ENCODE peak calls at places on chromosomes 12 and 14, in eight cellular contexts. K is CD4-positive, alpha-beta T cell; Z is heart left ventricle; O is uterus; I is stomach; Q is neural progenitor cell; N is H9; H is aorta. S is an unnamed sample.

GRCh38 chr12:76391461-76391860 is 43.2 kb upstream of the BBS10 start:
- DNase-seq in H (no peak), K (no peak), Z (no peak), O (no peak), N (no peak), Q (no peak), I (no peak), S (no peak)

GRCh38 chr14:94542111-94542810 is 19.0 kb upstream of the SERPINA4 start:
- DNase-seq in Q (no peak), Z (no peak), K (no peak), I (no peak), O (no peak), N (no peak), H (no peak), S (no peak)

GRCh38 chr12:53504004-53504920 is 3.0 kb downstream of the NPFF start:
- DNase-seq in Q (no peak), Z (no peak), I (no peak), O (no peak), K (no peak), H (peak; percentile 38), N (no peak), S (no peak)

GRCh38 chr14:20976291-20976690 is 13.5 kb upstream of the METTL17 start:
- DNase-seq in N (no peak), I (no peak), Z (no peak), K (no peak), Q (no peak), H (no peak), O (no peak), S (no peak)

GRCh38 chr12:15599266-15600037 is 189.7 kb downstream of the EPS8 start:
- DNase-seq in H (peak; percentile 46), Q (no peak), N (no peak), I (no peak), Z (peak; percentile 51), K (no peak), O (peak; percentile 28), S (no peak)

GRCh38 chr12:77160931-77161330 is 95.6 kb upstream of the E2F7 start:
- DNase-seq in Q (no peak), N (no peak), K (no peak), H (no peak), Z (no peak), O (no peak), I (no peak), S (no peak)

GRCh38 chr14:47044841-47045240 is 393.3 kb upstream of the RPL10L start:
- DNase-seq in I (peak; percentile 27), Z (no peak), K (no peak), O (no peak), N (peak; percentile 70), Q (peak; percentile 58), H (no peak), S (no peak)

GRCh38 chr12:51887476-51888315 is at the start of gene ANKRD33:
- DNase-seq in Q (peak; percentile 90), I (peak; percentile 54), N (peak; percentile 94), Z (no peak), H (peak; percentile 71), O (no peak), K (no peak), S (no peak)

GRCh38 chr14:75059642-75060041 is 4.2 kb downstream of the ACYP1 start:
- DNase-seq in Q (no peak), O (no peak), Z (no peak), N (no peak), H (no peak), I (no peak), K (no peak), S (no peak)

DNA sequence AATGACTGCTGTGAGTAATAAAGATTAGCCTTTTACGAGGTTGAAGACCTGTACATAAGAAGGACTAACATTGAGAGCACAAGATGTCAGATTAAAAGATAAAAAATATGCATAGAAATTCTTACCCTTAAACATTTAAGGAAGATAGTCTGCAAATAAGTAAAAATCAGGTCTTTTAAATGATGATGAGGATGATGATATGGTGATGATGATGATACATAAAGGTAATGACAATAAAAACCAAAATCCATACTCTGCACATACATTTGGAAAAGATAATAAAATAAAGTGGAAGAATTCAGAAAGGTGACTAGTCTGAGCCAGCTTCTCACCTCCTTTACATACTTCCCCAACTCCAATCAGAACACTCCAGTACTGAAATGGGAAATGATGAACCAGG is 124.5 kb downstream of the PTCSC3 start:
- DNase-seq in O (no peak), N (no peak), H (no peak), Q (no peak), Z (no peak), K (no peak), I (no peak), S (no peak)
- H3K27me3 ChIP-seq in O (no peaks in the 10 kb centered on the region), N (no peaks in the 10 kb centered on the region), H (no peaks in the 10 kb centered on the region), Q (no peaks in the 10 kb centered on the region), Z (no peaks in the 10 kb centered on the region), K (peaks cover 7% of the 10 kb centered on the region), I (no peaks in the 10 kb centered on the region), S (no peaks in the 10 kb centered on the region)

DNA sequence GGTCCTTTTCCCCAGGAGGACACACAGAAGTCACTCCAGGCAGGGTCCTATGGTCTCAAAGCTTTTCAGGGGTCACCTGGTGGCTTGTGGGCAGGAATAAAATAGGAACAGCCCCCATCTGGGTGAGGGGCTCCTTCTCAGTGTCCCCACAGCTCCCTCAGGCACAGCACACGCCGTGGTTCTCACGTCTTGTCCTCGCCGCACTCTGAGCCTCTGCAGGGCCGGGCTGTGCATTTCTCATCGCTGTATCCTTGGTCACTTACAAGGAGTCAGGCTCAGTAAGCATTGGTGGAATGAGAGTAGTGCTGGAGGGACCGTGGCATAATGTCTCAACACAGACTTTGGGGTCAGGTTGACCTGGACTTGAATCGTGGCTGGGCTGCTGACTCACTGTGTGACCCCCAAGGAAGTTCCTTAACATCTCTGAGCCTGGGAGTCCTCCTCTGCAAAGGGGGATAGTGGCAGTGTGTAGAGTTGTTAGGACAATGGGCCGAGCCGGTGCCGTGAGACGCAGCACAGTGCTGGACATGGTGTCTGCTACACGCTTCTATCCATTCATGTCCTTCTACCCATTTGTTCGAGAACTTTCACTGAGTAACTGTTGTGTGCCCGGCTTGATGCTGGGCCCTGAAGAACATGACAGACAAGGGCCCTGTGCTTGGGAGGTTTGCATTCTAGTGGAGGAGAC is 13.3 kb downstream of the VASH1 start:
- DNase-seq in O (peak; percentile 13), N (peak; percentile 24), Q (no peak), H (no peak), K (no peak), Z (no peak), I (no peak), S (no peak)
- H3K27ac ChIP-seq in O (peak overlapping the region; percentile 90), N (no peak overlapping the region), Q (no peak overlapping the region), H (no peak overlapping the region), K (no peak overlapping the region), Z (peak overlapping the region; percentile 82), I (no peak overlapping the region), S (no peak overlapping the region)

GRCh38 chr12:3869448-3869847 is 3.8 kb downstream of the PARP11 start:
- DNase-seq in N (no peak), O (no peak), Q (no peak), I (no peak), H (no peak), K (no peak), Z (no peak), S (no peak)

GRCh38 chr12:3872800-3873636 is at the start of gene PARP11:
- DNase-seq in N (peak; percentile 99), Q (peak; percentile 98), K (peak; percentile 98), I (peak; percentile 97), H (peak; percentile 99), O (peak; percentile 97), Z (peak; percentile 97), S (peak; percentile 98)

DNA sequence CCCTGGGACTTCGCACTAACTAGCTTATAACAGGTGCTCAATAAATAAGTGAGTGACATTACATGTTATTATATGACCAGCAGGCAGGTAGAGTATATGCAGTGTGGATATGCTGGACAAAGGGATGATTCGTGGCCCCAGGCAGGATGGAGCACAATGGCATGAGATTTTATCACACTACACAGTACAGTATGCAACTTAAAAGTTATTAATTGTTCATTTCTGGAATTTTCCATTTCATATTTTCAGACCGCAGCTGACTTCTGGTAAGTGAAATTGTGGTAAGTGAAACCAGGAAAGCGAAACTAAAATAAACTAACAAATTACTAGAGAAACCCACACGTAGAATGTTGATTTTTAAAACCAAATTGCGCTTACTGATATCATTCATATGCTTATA is 3.3 kb downstream of the PARP11 start:
- DNase-seq in Z (no peak), Q (no peak), H (no peak), O (no peak), N (no peak), K (no peak), I (no peak), S (no peak)
- H3K9me3 ChIP-seq in Z (no peaks in the 10 kb centered on the region), Q (peaks cover 11% of the 10 kb centered on the region), H (no peaks in the 10 kb centered on the region), O (no peaks in the 10 kb centered on the region), N (no peaks in the 10 kb centered on the region), K (peaks cover 6% of the 10 kb centered on the region), I (no peaks in the 10 kb centered on the region), S (no peaks in the 10 kb centered on the region)

DNA sequence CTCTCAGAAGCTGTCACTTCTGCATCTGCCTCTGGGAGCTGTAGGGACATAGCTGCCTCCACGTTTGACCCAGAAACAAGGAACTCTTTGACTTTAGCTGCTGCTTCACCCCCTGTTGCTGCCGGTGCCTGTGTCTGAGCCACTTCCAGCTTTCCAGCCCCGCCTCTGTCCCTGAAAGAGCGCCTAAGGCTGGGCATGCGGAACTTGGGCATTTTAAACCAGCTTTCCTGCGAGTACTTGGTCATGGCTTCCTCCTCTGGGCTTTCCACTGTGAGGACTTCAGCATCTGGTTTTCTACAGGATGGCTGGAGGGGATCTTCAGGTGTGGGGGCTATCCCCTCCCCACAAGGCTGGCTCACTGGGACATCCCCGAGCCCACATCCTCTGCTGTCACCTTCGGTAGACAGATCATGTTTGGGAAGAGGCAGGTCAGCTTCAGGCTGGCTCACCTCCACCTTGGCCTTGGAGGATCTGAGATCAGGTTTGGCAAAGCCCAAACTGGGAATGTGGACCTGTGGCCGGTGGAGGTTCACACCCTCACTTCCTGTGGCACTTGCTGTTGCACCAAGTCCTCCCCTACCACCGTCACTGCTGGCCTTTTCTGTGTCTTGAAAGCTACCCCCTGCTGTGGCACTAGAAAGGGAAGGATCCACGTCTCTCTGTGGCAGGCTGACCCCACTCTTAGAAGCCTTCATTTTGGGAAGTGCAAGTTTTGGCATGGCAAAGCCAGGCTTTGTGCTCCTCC is 15.2 kb downstream of the PLD4 start:
- DNase-seq in N (no peak), Z (no peak), O (peak; percentile 11), K (no peak), H (peak; percentile 35), Q (no peak), I (no peak), S (no peak)
- H3K27me3 ChIP-seq in N (peaks cover 1% of the 10 kb centered on the region), Z (peaks cover 3% of the 10 kb centered on the region), O (no peaks in the 10 kb centered on the region), K (peaks cover 13% of the 10 kb centered on the region), H (no peaks in the 10 kb centered on the region), Q (peaks cover 57% of the 10 kb centered on the region), I (no peaks in the 10 kb centered on the region), S (no peaks in the 10 kb centered on the region)

GRCh38 chr12:22657538-22657937 is 32.6 kb downstream of the ETNK1 start:
- DNase-seq in O (no peak), K (no peak), I (no peak), Z (no peak), H (no peak), N (no peak), Q (no peak), S (no peak)
- H3K27ac ChIP-seq in O (no peak overlapping the region), K (no peak overlapping the region), I (no peak overlapping the region), Z (no peak overlapping the region), H (no peak overlapping the region), N (no peak overlapping the region), Q (no peak overlapping the region), S (no peak overlapping the region)

S was measured in CD8-positive, alpha-beta T cell.